ENCODE peak calls at places on chromosome 10, in six cellular contexts. One of them, this sample, is unnamed.

GRCh38 chr10:14693891-14694290 is 80.8 kb downstream of the FAM107B start:
- DNase-seq in fibroblast of the aortic adventitia: no peak
- DNase-seq in GM12864: no peak
- DNase-seq in H9: no peak
- DNase-seq in uterus: no peak
- DNase-seq in sigmoid colon: no peak
- DNase-seq in this sample: no peak

GRCh38 chr10:10657139-10657760 is 360.4 kb upstream of the CELF2 start:
- DNase-seq in GM12864: no peak
- DNase-seq in fibroblast of the aortic adventitia: no peak
- DNase-seq in uterus: no peak
- DNase-seq in sigmoid colon: no peak
- DNase-seq in H9: no peak
- DNase-seq in this sample: no peak

GRCh38 chr10:78342787-78343186 is 309.1 kb downstream of the RPS24 start:
- DNase-seq in sigmoid colon: peak
- DNase-seq in GM12864: no peak
- DNase-seq in fibroblast of the aortic adventitia: no peak
- DNase-seq in uterus: peak
- DNase-seq in H9: peak
- DNase-seq in this sample: no peak

GRCh38 chr10:80477813-80478212 is 23.7 kb downstream of the TSPAN14 start:
- DNase-seq in GM12864: no peak
- DNase-seq in sigmoid colon: no peak
- DNase-seq in uterus: no peak
- DNase-seq in H9: no peak
- DNase-seq in fibroblast of the aortic adventitia: peak
- DNase-seq in this sample: no peak

GRCh38 chr10:2584385-2584784 is 483.0 kb upstream of the PFKP start:
- DNase-seq in sigmoid colon: no peak
- DNase-seq in GM12864: no peak
- DNase-seq in fibroblast of the aortic adventitia: no peak
- DNase-seq in H9: no peak
- DNase-seq in uterus: no peak
- DNase-seq in this sample: no peak

GRCh38 chr10:95474228-95475002 is 86.8 kb downstream of the SORBS1 start:
- DNase-seq in sigmoid colon: no peak
- DNase-seq in fibroblast of the aortic adventitia: peak
- DNase-seq in GM12864: no peak
- DNase-seq in H9: no peak
- DNase-seq in uterus: peak
- DNase-seq in this sample: no peak

GRCh38 chr10:124677291-124677690 is 66.9 kb downstream of the FAM53B start:
- DNase-seq in uterus: no peak
- DNase-seq in GM12864: no peak
- DNase-seq in sigmoid colon: no peak
- DNase-seq in H9: no peak
- DNase-seq in fibroblast of the aortic adventitia: no peak
- DNase-seq in this sample: no peak

GRCh38 chr10:91022390-91022789 is 101.5 kb upstream of the ANKRD1 start:
- DNase-seq in fibroblast of the aortic adventitia: no peak
- DNase-seq in sigmoid colon: no peak
- DNase-seq in uterus: no peak
- DNase-seq in GM12864: no peak
- DNase-seq in H9: no peak
- DNase-seq in this sample: no peak

GRCh38 chr10:100826983-100827818 is 81.8 kb downstream of the PAX2 start:
- DNase-seq in GM12864: no peak
- DNase-seq in sigmoid colon: peak
- DNase-seq in H9: peak
- DNase-seq in fibroblast of the aortic adventitia: no peak
- DNase-seq in uterus: no peak
- DNase-seq in this sample: no peak

GRCh38 chr10:76015245-76015644 is 583.8 kb downstream of the LRMDA start:
- DNase-seq in fibroblast of the aortic adventitia: peak
- DNase-seq in H9: no peak
- DNase-seq in sigmoid colon: peak
- DNase-seq in uterus: peak
- DNase-seq in GM12864: no peak
- DNase-seq in this sample: no peak

GRCh38 chr10:61907011-61907410 is 5.5 kb downstream of the ARID5B start:
- DNase-seq in GM12864: no peak
- DNase-seq in uterus: no peak
- DNase-seq in sigmoid colon: no peak
- DNase-seq in H9: no peak
- DNase-seq in fibroblast of the aortic adventitia: no peak
- DNase-seq in this sample: no peak

GRCh38 chr10:76946268-76946667 is 691.3 kb downstream of the KCNMA1 start:
- DNase-seq in H9: no peak
- DNase-seq in sigmoid colon: no peak
- DNase-seq in uterus: no peak
- DNase-seq in GM12864: no peak
- DNase-seq in fibroblast of the aortic adventitia: peak
- DNase-seq in this sample: no peak

GRCh38 chr10:16828731-16829175 is 11.5 kb upstream of the RSU1 start:
- DNase-seq in sigmoid colon: no peak
- DNase-seq in GM12864: no peak
- DNase-seq in uterus: peak
- DNase-seq in fibroblast of the aortic adventitia: peak
- DNase-seq in H9: no peak
- DNase-seq in this sample: no peak

GRCh38 chr10:92822964-92823363 is 25.4 kb upstream of the EXOC6 start:
- DNase-seq in GM12864: no peak
- DNase-seq in sigmoid colon: no peak
- DNase-seq in uterus: no peak
- DNase-seq in H9: no peak
- DNase-seq in fibroblast of the aortic adventitia: peak
- DNase-seq in this sample: no peak

GRCh38 chr10:13820591-13821377 is 234.0 kb downstream of the PRPF18 start:
- DNase-seq in sigmoid colon: no peak
- DNase-seq in fibroblast of the aortic adventitia: no peak
- DNase-seq in H9: no peak
- DNase-seq in uterus: no peak
- DNase-seq in GM12864: no peak
- DNase-seq in this sample: no peak

GRCh38 chr10:71061472-71061871 is 150.9 kb upstream of the UNC5B start:
- DNase-seq in sigmoid colon: no peak
- DNase-seq in uterus: no peak
- DNase-seq in fibroblast of the aortic adventitia: no peak
- DNase-seq in H9: no peak
- DNase-seq in GM12864: no peak
- DNase-seq in this sample: no peak

GRCh38 chr10:92413519-92413918 is 122.6 kb downstream of the MARCHF5 start:
- DNase-seq in fibroblast of the aortic adventitia: no peak
- DNase-seq in GM12864: no peak
- DNase-seq in H9: no peak
- DNase-seq in sigmoid colon: no peak
- DNase-seq in uterus: no peak
- DNase-seq in this sample: no peak

GRCh38 chr10:19505320-19506092 is 310.7 kb upstream of the PLXDC2 start:
- DNase-seq in uterus: no peak
- DNase-seq in H9: no peak
- DNase-seq in fibroblast of the aortic adventitia: no peak
- DNase-seq in GM12864: no peak
- DNase-seq in sigmoid colon: no peak
- DNase-seq in this sample: no peak

GRCh38 chr10:31148955-31149354 is 117.3 kb upstream of the ZNF438 start:
- DNase-seq in uterus: no peak
- DNase-seq in fibroblast of the aortic adventitia: peak
- DNase-seq in GM12864: no peak
- DNase-seq in H9: no peak
- DNase-seq in sigmoid colon: no peak
- DNase-seq in this sample: no peak

GRCh38 chr10:114397651-114398145 is 6.6 kb downstream of the AFAP1L2 start:
- DNase-seq in GM12864: no peak
- DNase-seq in uterus: no peak
- DNase-seq in H9: no peak
- DNase-seq in sigmoid colon: peak
- DNase-seq in fibroblast of the aortic adventitia: peak
- DNase-seq in this sample: no peak

GRCh38 chr10:15349133-15349532 is 22.0 kb downstream of the FAM171A1 start:
- DNase-seq in uterus: no peak
- DNase-seq in H9: no peak
- DNase-seq in GM12864: no peak
- DNase-seq in fibroblast of the aortic adventitia: no peak
- DNase-seq in sigmoid colon: no peak
- DNase-seq in this sample: no peak

DNA sequence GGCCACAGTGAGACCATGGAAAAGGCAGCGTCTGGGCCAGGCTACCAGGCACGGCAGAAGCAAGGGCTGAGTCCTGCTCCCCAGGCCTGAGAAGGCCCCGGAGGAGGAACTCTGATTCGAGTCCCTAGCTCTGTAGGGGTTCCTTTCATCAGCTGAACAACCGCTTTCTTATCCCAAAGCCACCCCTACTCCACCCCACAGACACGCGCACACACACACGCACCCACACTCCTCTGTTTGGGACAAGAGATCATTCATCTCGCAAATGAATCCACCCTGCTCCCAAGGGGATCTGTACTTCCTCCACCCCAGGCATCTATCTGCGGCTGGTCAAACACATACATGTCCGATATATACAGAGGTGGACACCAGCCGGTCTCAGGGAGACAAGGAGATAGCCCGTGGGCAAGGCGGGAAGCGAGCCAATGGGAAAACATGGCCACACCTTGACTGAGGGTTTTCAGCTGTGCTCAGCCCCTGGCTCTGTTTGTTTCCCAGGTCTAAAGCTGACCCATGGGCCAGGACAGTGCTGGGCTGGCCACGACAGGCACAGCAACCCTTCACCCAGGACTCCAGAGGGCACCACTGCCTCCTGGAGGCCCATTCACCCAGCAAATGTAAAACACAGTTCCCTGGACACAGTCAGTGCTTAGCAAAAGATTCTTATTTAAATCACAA is 7.3 kb downstream of the ZCCHC24 start:
- DNase-seq in sigmoid colon: peak
- DNase-seq in H9: no peak
- DNase-seq in fibroblast of the aortic adventitia: no peak
- DNase-seq in GM12864: no peak
- DNase-seq in uterus: no peak
- DNase-seq in this sample: no peak
- TF ChIP-seq CTCF in sigmoid colon: peak
- TF ChIP-seq CTCF in H9: peak
- TF ChIP-seq CTCF in fibroblast of the aortic adventitia: peak
- TF ChIP-seq CTCF in GM12864: no peak
- TF ChIP-seq CTCF in uterus: peak
- TF ChIP-seq CTCF in this sample: no peak

GRCh38 chr10:121974535-121975294 is at the start of gene NSMCE4A:
- DNase-seq in sigmoid colon: peak
- DNase-seq in fibroblast of the aortic adventitia: peak
- DNase-seq in GM12864: peak
- DNase-seq in H9: peak
- DNase-seq in uterus: peak
- DNase-seq in this sample: peak
- TF ChIP-seq CTCF in sigmoid colon: no peak
- TF ChIP-seq CTCF in fibroblast of the aortic adventitia: no peak
- TF ChIP-seq CTCF in GM12864: no peak
- TF ChIP-seq CTCF in H9: peak
- TF ChIP-seq CTCF in uterus: peak
- TF ChIP-seq CTCF in this sample: no peak

DNA sequence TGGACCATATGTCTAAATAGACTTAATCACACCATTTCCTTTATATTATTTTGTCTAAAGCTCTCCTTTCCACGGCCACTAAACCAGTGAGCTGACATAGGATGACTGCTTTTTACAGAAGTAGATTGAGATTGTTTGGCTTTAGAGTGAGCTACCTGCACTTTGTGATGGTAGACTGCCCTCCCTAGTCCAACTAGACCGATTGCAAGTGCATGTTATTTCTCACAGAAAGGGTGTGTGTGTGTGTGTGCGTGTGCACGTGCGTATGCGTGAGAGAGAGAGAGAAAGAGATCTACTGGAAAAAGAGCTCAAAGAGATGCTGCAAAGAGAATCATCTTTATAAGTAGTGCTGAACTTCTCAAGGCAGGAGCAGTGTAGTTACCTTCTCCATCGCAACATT is 60.7 kb downstream of the VCL start:
- DNase-seq in fibroblast of the aortic adventitia: no peak
- DNase-seq in uterus: no peak
- DNase-seq in H9: no peak
- DNase-seq in GM12864: no peak
- DNase-seq in sigmoid colon: no peak
- DNase-seq in this sample: no peak
- TF ChIP-seq CTCF in fibroblast of the aortic adventitia: no peak
- TF ChIP-seq CTCF in uterus: no peak
- TF ChIP-seq CTCF in H9: peak
- TF ChIP-seq CTCF in GM12864: peak
- TF ChIP-seq CTCF in sigmoid colon: no peak
- TF ChIP-seq CTCF in this sample: no peak

GRCh38 chr10:99685232-99686041 is 26.1 kb downstream of the ENTPD7 start:
- DNase-seq in sigmoid colon: no peak
- DNase-seq in H9: no peak
- DNase-seq in GM12864: peak
- DNase-seq in fibroblast of the aortic adventitia: no peak
- DNase-seq in uterus: no peak
- DNase-seq in this sample: no peak

GRCh38 chr10:99694171-99694570 is 34.9 kb downstream of the ENTPD7 start:
- DNase-seq in uterus: no peak
- DNase-seq in H9: no peak
- DNase-seq in sigmoid colon: no peak
- DNase-seq in fibroblast of the aortic adventitia: peak
- DNase-seq in GM12864: no peak
- DNase-seq in this sample: no peak

GRCh38 chr10:99689461-99689860 is 30.2 kb downstream of the ENTPD7 start:
- DNase-seq in fibroblast of the aortic adventitia: no peak
- DNase-seq in uterus: no peak
- DNase-seq in GM12864: no peak
- DNase-seq in sigmoid colon: no peak
- DNase-seq in H9: no peak
- DNase-seq in this sample: no peak
- TF ChIP-seq CTCF in fibroblast of the aortic adventitia: no peak
- TF ChIP-seq CTCF in uterus: no peak
- TF ChIP-seq CTCF in GM12864: no peak
- TF ChIP-seq CTCF in sigmoid colon: no peak
- TF ChIP-seq CTCF in H9: no peak
- TF ChIP-seq CTCF in this sample: no peak